ENCODE peak calls at places on chromosome 1, in nine cellular contexts. T is Peyer's patch, K is ovary, S is HCT116, Q is tibial nerve, H is transverse colon, G is thyroid gland, D is lower leg skin, M is adrenal gland. A is an unnamed sample.
A peak's percentile ranks its signal among the peaks of the same experiment; 100 is the strongest.

GRCh38 chr1:5164155-5164554 is 509.7 kb downstream of the AJAP1 start:
- DNase-seq in T (no peak), K (no peak), S (no peak), Q (no peak), H (no peak), G (no peak), D (no peak), M (no peak), A (no peak)

GRCh38 chr1:157969693-157970485 is 23.6 kb upstream of the KIRREL1 start:
- DNase-seq in T (no peak), K (no peak), S (peak; percentile 41), Q (peak; percentile 79), H (peak; percentile 53), G (peak; percentile 49), D (peak; percentile 20), M (peak; percentile 73), A (peak; percentile 45)

GRCh38 chr1:83109692-83110091 is 889.2 kb downstream of the TTLL7 start:
- DNase-seq in T (no peak), K (no peak), S (no peak), Q (no peak), H (no peak), G (no peak), D (no peak), M (no peak), A (no peak)

GRCh38 chr1:145845144-145845513 is 301 bp upstream of the NUDT17 start:
- DNase-seq in T (no peak), K (no peak), S (no peak), Q (no peak), H (no peak), G (no peak), D (no peak), M (no peak), A (no peak)

GRCh38 chr1:231139659-231140650 is 21.9 kb upstream of the TRIM67 start:
- DNase-seq in T (no peak), K (no peak), S (no peak), Q (no peak), H (no peak), G (no peak), D (no peak), M (no peak), A (no peak)

GRCh38 chr1:101079341-101079740 is 53.8 kb upstream of the DPH5 start:
- DNase-seq in T (no peak), K (no peak), S (no peak), Q (no peak), H (no peak), G (no peak), D (no peak), M (no peak), A (no peak)

GRCh38 chr1:160768295-160768657 is 27.7 kb upstream of the LY9 start:
- DNase-seq in T (no peak), K (no peak), S (no peak), Q (no peak), H (peak; percentile 72), G (peak; percentile 17), D (no peak), M (peak; percentile 73), A (no peak)

GRCh38 chr1:9904571-9904970 is 5.5 kb downstream of the CTNNBIP1 start:
- DNase-seq in T (no peak), K (no peak), S (no peak), Q (no peak), H (no peak), G (no peak), D (no peak), M (no peak), A (no peak)

GRCh38 chr1:19079541-19079940 is 123.1 kb upstream of the IFFO2 start:
- DNase-seq in T (peak; percentile 56), K (no peak), S (no peak), Q (no peak), H (no peak), G (no peak), D (no peak), M (no peak), A (no peak)

GRCh38 chr1:52367272-52367671 is 1.3 kb upstream of the CC2D1B start:
- DNase-seq in T (no peak), K (no peak), S (no peak), Q (no peak), H (no peak), G (no peak), D (no peak), M (no peak), A (no peak)

GRCh38 chr1:52366517-52366827 is 467 bp upstream of the CC2D1B start:
- DNase-seq in T (no peak), K (no peak), S (no peak), Q (no peak), H (no peak), G (no peak), D (no peak), M (no peak), A (no peak)

GRCh38 chr1:52365091-52365745 is 787 bp downstream of the CC2D1B start:
- DNase-seq in T (peak; percentile 61), K (peak; percentile 73), S (no peak), Q (peak; percentile 44), H (peak; percentile 66), G (peak; percentile 70), D (peak; percentile 42), M (peak; percentile 86), A (peak; percentile 54)

GRCh38 chr1:52365746-52366516 is at the start of gene CC2D1B:
- DNase-seq in T (peak; percentile 100), K (peak; percentile 99), S (peak; percentile 96), Q (peak; percentile 93), H (peak; percentile 99), G (peak; percentile 100), D (peak; percentile 97), M (peak; percentile 99), A (peak; percentile 100)

GRCh38 chr1:52364235-52364839 is 1.7 kb downstream of the CC2D1B start:
- DNase-seq in T (no peak), K (no peak), S (no peak), Q (no peak), H (no peak), G (no peak), D (no peak), M (no peak), A (peak; percentile 19)
- H3K4me3 ChIP-seq in T (peak overlapping the region; percentile 93), K (no peak overlapping the region), S (peak overlapping the region; percentile 90), Q (no peak overlapping the region), H (no peak overlapping the region), G (no peak overlapping the region), D (no peak overlapping the region), M (no peak overlapping the region), A (no peak overlapping the region)

GRCh38 chr1:202941372-202941771 is 14.3 kb upstream of the KLHL12 start:
- DNase-seq in T (no peak), K (no peak), S (no peak), Q (no peak), H (no peak), G (no peak), D (no peak), M (no peak), A (no peak)

GRCh38 chr1:202934755-202935154 is 7.7 kb upstream of the KLHL12 start:
- DNase-seq in T (no peak), K (no peak), S (no peak), Q (no peak), H (no peak), G (no peak), D (no peak), M (no peak), A (no peak)

GRCh38 chr1:202935863-202936262 is 8.8 kb upstream of the KLHL12 start:
- DNase-seq in T (no peak), K (no peak), S (no peak), Q (no peak), H (no peak), G (no peak), D (no peak), M (no peak), A (no peak)

GRCh38 chr1:202940561-202940960 is 13.5 kb upstream of the KLHL12 start:
- DNase-seq in T (no peak), K (no peak), S (no peak), Q (no peak), H (no peak), G (no peak), D (no peak), M (no peak), A (no peak)

DNA sequence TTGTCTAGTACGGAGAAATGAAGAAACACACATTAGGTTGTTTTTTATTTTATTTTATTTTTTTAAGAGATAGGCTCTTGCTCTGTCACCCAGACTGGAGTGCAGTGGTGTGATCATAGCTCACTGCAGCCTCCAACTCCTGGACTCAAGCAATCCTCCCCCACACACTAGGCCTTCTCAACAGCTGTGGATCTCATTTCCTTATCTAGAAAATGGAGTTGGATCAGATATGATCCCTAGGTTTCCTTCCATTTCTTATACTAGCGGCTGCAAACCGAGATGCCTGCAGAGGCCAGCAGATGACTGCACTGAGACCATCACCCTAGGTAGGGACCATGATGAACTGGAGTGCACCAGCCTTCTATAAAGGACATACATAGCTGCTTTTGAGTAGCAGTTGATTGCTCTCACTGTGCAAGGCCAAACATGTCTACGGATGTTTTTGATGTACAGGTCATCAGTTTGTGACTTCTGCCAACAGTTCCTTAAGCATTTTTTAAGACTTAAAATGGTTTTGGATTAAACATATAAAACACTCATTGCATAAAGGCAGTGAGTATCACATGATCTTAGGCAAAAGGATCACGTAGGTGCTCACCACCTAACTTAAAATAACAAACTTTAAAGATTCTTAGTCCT is 11.4 kb upstream of the KLHL12 start:
- DNase-seq in T (no peak), K (no peak), S (no peak), Q (no peak), H (no peak), G (no peak), D (no peak), M (no peak), A (no peak)
- TF ChIP-seq CTCF in T (no peak), K (no peak), S (no peak), Q (no peak), H (no peak), G (no peak), D (no peak), M (no peak), A (no peak)

DNA sequence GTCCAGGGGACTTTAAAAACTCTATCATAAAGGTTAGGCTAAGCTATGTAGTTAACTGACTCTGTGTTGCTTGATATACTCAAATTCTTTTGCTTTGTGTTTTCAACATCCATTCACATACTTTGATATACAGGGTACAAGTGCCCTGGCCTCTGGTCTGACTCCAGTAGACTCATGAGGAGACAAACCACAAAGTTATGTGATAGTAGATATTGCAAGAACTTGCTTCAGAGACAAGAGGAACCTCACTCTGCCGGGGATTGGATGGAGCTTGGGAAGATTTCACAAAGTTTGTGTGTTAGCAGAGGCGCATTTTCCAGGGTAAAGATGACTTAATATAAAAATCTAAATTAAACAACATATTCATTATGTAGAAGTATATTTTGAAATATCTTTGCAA is 1.4 kb downstream of the GORAB start:
- DNase-seq in T (no peak), K (no peak), S (no peak), Q (no peak), H (no peak), G (no peak), D (no peak), M (no peak), A (no peak)
- TF ChIP-seq POLR2A in T (no peak), K (no peak), S (no peak), Q (no peak), H (no peak), G (no peak), D (no peak), M (no peak), A (no peak)

DNA sequence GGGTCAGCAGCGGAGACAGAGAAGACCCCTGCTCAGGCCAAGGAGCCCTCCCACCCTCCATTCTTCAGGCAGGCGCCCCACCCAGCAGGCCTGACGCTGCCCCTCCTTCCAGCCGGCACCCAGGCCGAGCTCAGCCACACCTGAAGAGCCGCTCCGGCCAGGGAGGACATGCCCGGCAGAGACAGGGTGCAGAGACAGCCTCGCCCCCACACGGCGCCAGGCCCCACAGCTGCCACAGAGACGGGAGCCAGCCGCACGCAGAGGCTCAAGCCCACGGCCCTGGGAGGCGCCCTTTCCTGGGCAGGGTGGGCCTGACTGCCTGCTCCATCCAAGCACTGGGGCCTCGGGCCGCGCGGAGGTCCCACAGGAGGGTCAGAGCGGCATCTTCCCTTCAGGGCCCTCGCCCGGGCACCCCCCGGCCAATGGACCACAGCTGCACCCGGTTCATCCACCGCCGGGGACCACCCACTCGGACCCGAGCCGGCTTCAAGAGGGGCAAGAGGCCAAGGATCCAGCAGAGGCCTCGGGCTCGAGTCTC is 5.2 kb downstream of the TTLL10 start:
- DNase-seq in T (no peak), K (peak; percentile 25), S (no peak), Q (no peak), H (no peak), G (no peak), D (no peak), M (no peak), A (no peak)
- H3K4me3 ChIP-seq in T (no peak overlapping the region), K (no peak overlapping the region), S (no peak overlapping the region), Q (no peak overlapping the region), H (no peak overlapping the region), G (no peak overlapping the region), D (no peak overlapping the region), M (no peak overlapping the region), A (no peak overlapping the region)